ENCODE peak calls at places on chromosomes 11 and 22, in nine cellular contexts. L, G, Q, S, D, C, E, N and W are unnamed samples.

GRCh38 chr22:37427128-37427710 is at the start of gene ELFN2:
- DNase-seq in G (no peak), S (peak; percentile 12), D (peak; percentile 66), Q (no peak), N (no peak), C (no peak), E (no peak), L (no peak), W (no peak)

GRCh38 chr22:39242809-39243442 is 1.9 kb downstream of the PDGFB start:
- DNase-seq in G (peak; percentile 79), D (peak; percentile 84), N (peak; percentile 79), L (no peak), Q (no peak), S (no peak), E (no peak), C (no peak), W (no peak)

GRCh38 chr11:111604392-111605009 is 2.3 kb downstream of the SIK2 start:
- DNase-seq in N (no peak), Q (no peak), S (peak; percentile 67), D (peak; percentile 87), L (no peak), C (no peak), G (no peak), E (no peak), W (peak; percentile 66)

GRCh38 chr22:33303109-33303508 is 244.9 kb upstream of the SYN3 start:
- DNase-seq in D (no peak), Q (no peak), N (no peak), S (no peak), G (no peak), L (no peak), E (no peak), C (no peak), W (no peak)

GRCh38 chr22:36279219-36279666 is 26.3 kb downstream of the APOL1 start:
- DNase-seq in L (no peak), S (peak; percentile 40), N (no peak), D (no peak), Q (no peak), E (no peak), G (no peak), C (no peak), W (no peak)

GRCh38 chr11:133966147-133966546 is 9.4 kb upstream of the IGSF9B start:
- DNase-seq in D (no peak), E (no peak), N (no peak), G (no peak), L (no peak), Q (no peak), C (peak; percentile 8), S (no peak), W (no peak)

GRCh38 chr11:99383628-99384300 is 363.0 kb downstream of the CNTN5 start:
- DNase-seq in L (no peak), Q (no peak), D (no peak), C (no peak), E (no peak), S (no peak), G (no peak), N (no peak), W (no peak)

GRCh38 chr22:48226026-48227013 is 1463.9 kb downstream of the TBC1D22A start:
- DNase-seq in E (no peak), C (no peak), D (no peak), N (no peak), L (no peak), Q (no peak), S (no peak), G (no peak), W (no peak)

GRCh38 chr11:95147364-95147905 is 57.8 kb downstream of the ENDOD1 start:
- DNase-seq in Q (no peak), N (peak; percentile 49), G (no peak), D (no peak), S (peak; percentile 91), L (peak; percentile 37), C (no peak), E (no peak), W (peak; percentile 91)

GRCh38 chr22:49930596-49931412 is 12.4 kb downstream of the CRELD2 start:
- DNase-seq in N (peak; percentile 94), G (peak; percentile 93), L (peak; percentile 65), D (peak; percentile 43), S (peak; percentile 64), E (peak; percentile 80), Q (no peak), C (no peak), W (peak; percentile 62)

GRCh38 chr22:42645341-42645937 is 3.8 kb downstream of the CYB5R3 start:
- DNase-seq in G (no peak), N (no peak), L (peak; percentile 56), D (no peak), Q (no peak), C (no peak), E (no peak), S (no peak), W (peak; percentile 41)

GRCh38 chr22:32707971-32708370 is 93.5 kb upstream of the TIMP3 start:
- DNase-seq in D (no peak), S (no peak), Q (no peak), L (no peak), E (no peak), G (no peak), N (no peak), C (no peak), W (no peak)

GRCh38 chr11:11265994-11266606 is 87.0 kb downstream of the CSNK2A3 start:
- DNase-seq in E (no peak), N (peak; percentile 40), S (no peak), L (no peak), D (peak; percentile 75), G (peak; percentile 19), Q (peak; percentile 30), C (no peak), W (peak; percentile 50)

GRCh38 chr11:115377882-115378296 is 126.3 kb downstream of the CADM1 start:
- DNase-seq in Q (no peak), N (no peak), S (peak; percentile 8), D (no peak), C (no peak), G (no peak), E (no peak), L (no peak), W (peak; percentile 86)

GRCh38 chr11:60809249-60809648 is 24.1 kb downstream of the MS4A10 start:
- DNase-seq in D (no peak), G (no peak), E (no peak), Q (no peak), N (no peak), S (no peak), L (no peak), C (no peak), W (no peak)

GRCh38 chr11:79335681-79336080 is 105.1 kb downstream of the TENM4 start:
- DNase-seq in E (no peak), C (no peak), L (no peak), Q (no peak), N (no peak), G (no peak), S (no peak), D (no peak), W (no peak)

GRCh38 chr11:36091256-36091811 is 147.5 kb downstream of the LDLRAD3 start:
- DNase-seq in S (peak; percentile 86), C (no peak), N (no peak), L (no peak), E (no peak), Q (no peak), G (no peak), D (no peak), W (no peak)

GRCh38 chr11:7525424-7525823 is 11.6 kb downstream of the PPFIBP2 start:
- DNase-seq in S (no peak), L (no peak), N (no peak), D (no peak), C (no peak), G (no peak), E (no peak), Q (no peak), W (no peak)

GRCh38 chr11:2139691-2140337 is 625 bp upstream of the IGF2 start:
- DNase-seq in L (no peak), N (no peak), D (peak; percentile 57), Q (no peak), S (no peak), C (peak; percentile 60), E (no peak), G (no peak), W (no peak)
- H3K4me3 ChIP-seq in L (no peak overlapping the region), N (no peak overlapping the region), D (peak overlapping the region; percentile 49), Q (no peak overlapping the region), S (no peak overlapping the region), C (peak overlapping the region; percentile 26), E (no peak overlapping the region), G (no peak overlapping the region), W (no peak overlapping the region)

GRCh38 chr11:68396526-68396925 is 64.0 kb upstream of the PPP6R3 start:
- DNase-seq in G (no peak), S (no peak), E (no peak), L (no peak), N (no peak), D (no peak), Q (no peak), C (no peak), W (no peak)

GRCh38 chr11:68388595-68389198 is 71.9 kb upstream of the PPP6R3 start:
- DNase-seq in Q (no peak), C (no peak), E (no peak), L (no peak), N (no peak), G (no peak), S (no peak), D (no peak), W (no peak)

GRCh38 chr11:68397256-68397655 is 63.3 kb upstream of the PPP6R3 start:
- DNase-seq in G (no peak), E (no peak), N (no peak), S (no peak), Q (no peak), D (no peak), L (no peak), C (no peak), W (no peak)

GRCh38 chr11:68390315-68390714 is 70.2 kb upstream of the PPP6R3 start:
- DNase-seq in Q (no peak), D (no peak), C (no peak), E (no peak), G (no peak), N (no peak), S (no peak), L (no peak), W (no peak)

GRCh38 chr11:68392822-68393221 is 67.7 kb upstream of the PPP6R3 start:
- DNase-seq in E (no peak), Q (no peak), C (no peak), D (no peak), L (no peak), S (no peak), N (no peak), G (no peak), W (no peak)
- H3K36me3 ChIP-seq in E (peaks cover 23% of the 10 kb centered on the region), Q (no peaks in the 10 kb centered on the region), C (peaks cover 21% of the 10 kb centered on the region), D (no peaks in the 10 kb centered on the region), L (no peaks in the 10 kb centered on the region), S (no peaks in the 10 kb centered on the region), N (no peaks in the 10 kb centered on the region), G (no peaks in the 10 kb centered on the region), W (peaks cover 5% of the 10 kb centered on the region)

GRCh38 chr22:46054878-46055158 is 77.9 kb upstream of the WNT7B start:
- DNase-seq in S (no peak), N (no peak), Q (no peak), C (no peak), L (no peak), D (no peak), G (no peak), E (peak; percentile 18), W (no peak)
- H3K4me3 ChIP-seq in S (peak overlapping the region; percentile 58), N (no peak overlapping the region), Q (peak overlapping the region; percentile 76), C (peak overlapping the region; percentile 78), L (peak overlapping the region; percentile 87), D (no peak overlapping the region), G (peak overlapping the region; percentile 61), E (peak overlapping the region; percentile 96), W (peak overlapping the region; percentile 70)

DNA sequence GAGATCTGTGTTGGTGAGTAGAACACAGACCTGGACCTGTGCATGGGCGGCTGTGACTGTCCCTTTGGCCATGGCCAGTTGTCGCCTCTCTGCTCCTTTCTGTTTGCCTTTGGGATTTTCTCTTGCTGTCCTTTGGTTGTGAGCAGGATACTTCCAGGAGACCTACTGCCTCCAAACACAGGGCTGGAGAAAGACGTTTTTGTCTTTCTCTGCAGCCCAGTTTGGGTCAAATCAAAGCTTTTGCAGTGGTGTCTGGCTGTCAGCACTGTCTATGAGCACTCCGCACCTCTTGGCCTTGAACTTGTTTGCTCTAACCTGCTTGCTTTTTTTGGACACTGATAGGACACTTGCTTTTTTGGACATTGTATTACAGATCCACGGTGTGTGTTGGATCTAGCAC is 108.9 kb upstream of the SORL1-AS1 start:
- DNase-seq in E (no peak), D (no peak), L (no peak), Q (no peak), C (no peak), S (no peak), G (no peak), N (no peak), W (no peak)
- H3K36me3 ChIP-seq in E (peaks cover 17% of the 10 kb centered on the region), D (peaks cover 18% of the 10 kb centered on the region), L (no peaks in the 10 kb centered on the region), Q (peaks cover 69% of the 10 kb centered on the region), C (no peaks in the 10 kb centered on the region), S (no peaks in the 10 kb centered on the region), G (no peaks in the 10 kb centered on the region), N (no peaks in the 10 kb centered on the region), W (no peaks in the 10 kb centered on the region)